ENCODE peak calls at places on chromosomes 2 and 18, in four cellular contexts. One of them, this sample, is unnamed.

GRCh38 chr2:152445791-152446201 is 110.8 kb downstream of the FMNL2 start:
- DNase-seq in HepG2: no peak
- DNase-seq in K562: no peak
- DNase-seq in endothelial cell of umbilical vein: peak
- DNase-seq in this sample: peak

GRCh38 chr2:107285621-107286303 is 399.8 kb upstream of the ST6GAL2 start:
- DNase-seq in HepG2: no peak
- DNase-seq in K562: no peak
- DNase-seq in endothelial cell of umbilical vein: no peak
- DNase-seq in this sample: no peak

GRCh38 chr2:83650897-83651296 is 808.2 kb downstream of the SUCLG1 start:
- DNase-seq in HepG2: no peak
- DNase-seq in K562: no peak
- DNase-seq in endothelial cell of umbilical vein: no peak
- DNase-seq in this sample: no peak

GRCh38 chr18:69000366-69000765 is 202.5 kb downstream of the CCDC102B start:
- DNase-seq in HepG2: no peak
- DNase-seq in K562: no peak
- DNase-seq in endothelial cell of umbilical vein: no peak
- DNase-seq in this sample: no peak

GRCh38 chr18:23353459-23353858 is 99.6 kb upstream of the RIOK3 start:
- DNase-seq in HepG2: no peak
- DNase-seq in K562: no peak
- DNase-seq in endothelial cell of umbilical vein: no peak
- DNase-seq in this sample: no peak

GRCh38 chr2:52976132-52976949 is 791.3 kb upstream of the CHAC2 start:
- DNase-seq in HepG2: no peak
- DNase-seq in K562: no peak
- DNase-seq in endothelial cell of umbilical vein: peak
- DNase-seq in this sample: peak

GRCh38 chr2:17918789-17919188 is 40.3 kb downstream of the KCNS3 start:
- DNase-seq in HepG2: no peak
- DNase-seq in K562: no peak
- DNase-seq in endothelial cell of umbilical vein: no peak
- DNase-seq in this sample: no peak

GRCh38 chr2:184923751-184924150 is 325.4 kb downstream of the ZNF804A start:
- DNase-seq in HepG2: no peak
- DNase-seq in K562: no peak
- DNase-seq in endothelial cell of umbilical vein: no peak
- DNase-seq in this sample: no peak

GRCh38 chr18:31553800-31554199 is 37.9 kb upstream of the TTR start:
- DNase-seq in HepG2: no peak
- DNase-seq in K562: peak
- DNase-seq in endothelial cell of umbilical vein: no peak
- DNase-seq in this sample: no peak

GRCh38 chr18:65876310-65876709 is 125.5 kb downstream of the CDH7 start:
- DNase-seq in HepG2: no peak
- DNase-seq in K562: no peak
- DNase-seq in endothelial cell of umbilical vein: no peak
- DNase-seq in this sample: no peak

GRCh38 chr2:187547353-187547979 is 6.8 kb downstream of the TFPI start:
- DNase-seq in HepG2: no peak
- DNase-seq in K562: peak
- DNase-seq in endothelial cell of umbilical vein: peak
- DNase-seq in this sample: peak

GRCh38 chr18:8890957-8891464 is 185.7 kb downstream of the MTCL1 start:
- DNase-seq in HepG2: peak
- DNase-seq in K562: peak
- DNase-seq in endothelial cell of umbilical vein: peak
- DNase-seq in this sample: peak
- TF ChIP-seq JUN in HepG2: no peak
- TF ChIP-seq JUN in K562: no peak
- TF ChIP-seq JUN in endothelial cell of umbilical vein: peak
- TF ChIP-seq JUN in this sample: peak

DNA sequence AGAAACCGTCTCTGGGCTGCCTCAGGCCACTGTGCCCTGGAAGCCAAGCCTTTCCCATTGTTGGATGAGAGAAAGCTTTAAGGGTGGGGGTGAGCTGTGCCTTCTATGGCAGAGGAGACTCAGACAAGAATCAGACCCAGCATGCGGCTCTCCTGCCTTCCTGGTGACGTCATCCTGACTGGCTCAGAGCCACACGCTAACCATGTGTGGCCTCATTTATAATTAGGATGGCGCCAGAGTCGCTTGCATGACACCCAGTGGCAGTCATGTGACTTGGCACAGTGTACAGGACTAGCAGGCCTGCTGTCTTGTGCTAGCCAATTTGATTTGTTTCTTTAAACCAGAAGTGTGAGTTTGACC is 99.2 kb downstream of the SH3BP4 start:
- DNase-seq in HepG2: peak
- DNase-seq in K562: peak
- DNase-seq in endothelial cell of umbilical vein: peak
- DNase-seq in this sample: peak
- TF ChIP-seq MYC in HepG2: no peak
- TF ChIP-seq MYC in K562: no peak
- TF ChIP-seq MYC in endothelial cell of umbilical vein: peak
- TF ChIP-seq MYC in this sample: no peak

DNA sequence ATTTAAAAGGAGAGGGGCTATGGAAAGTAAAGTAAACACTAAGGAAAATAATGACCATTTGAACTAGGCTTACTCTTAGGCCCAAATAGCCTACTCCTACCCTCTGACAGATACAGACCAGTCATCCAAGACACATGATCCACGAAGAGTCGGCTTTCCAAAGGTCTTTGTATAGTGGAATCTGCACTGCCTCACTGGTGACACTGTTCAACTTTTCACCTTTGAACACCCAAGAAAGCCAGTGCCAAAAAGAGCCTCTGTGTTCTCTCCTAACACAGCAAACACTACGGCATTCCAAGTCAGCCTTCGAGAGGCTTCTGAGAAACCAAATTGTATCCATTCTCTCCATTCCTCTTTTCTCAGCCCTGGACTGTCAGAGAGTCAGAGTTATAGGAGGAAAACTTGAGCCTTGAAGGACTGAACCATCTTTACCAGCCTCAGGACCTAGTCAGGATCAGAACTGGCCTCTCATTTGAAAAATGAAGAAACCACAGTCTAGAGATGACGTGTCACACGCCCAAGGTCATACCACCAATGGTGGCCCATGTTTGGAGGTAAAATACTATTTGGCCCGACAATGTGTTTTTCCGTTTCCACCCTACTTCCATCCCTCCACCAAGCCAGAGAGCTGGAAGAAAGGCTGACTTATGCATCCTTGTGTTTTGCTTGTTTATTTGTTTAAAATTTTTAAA is 267.4 kb upstream of the ACVR2A start:
- DNase-seq in HepG2: no peak
- DNase-seq in K562: no peak
- DNase-seq in endothelial cell of umbilical vein: no peak
- DNase-seq in this sample: no peak
- H3K4me3 ChIP-seq in HepG2: no peak
- H3K4me3 ChIP-seq in K562: no peak
- H3K4me3 ChIP-seq in endothelial cell of umbilical vein: no peak
- H3K4me3 ChIP-seq in this sample: no peak

GRCh38 chr2:61677306-61677705 is 139.2 kb upstream of the XPO1 start:
- DNase-seq in HepG2: no peak
- DNase-seq in K562: no peak
- DNase-seq in endothelial cell of umbilical vein: no peak
- DNase-seq in this sample: no peak

GRCh38 chr2:61670591-61671503 is 132.7 kb upstream of the XPO1 start:
- DNase-seq in HepG2: no peak
- DNase-seq in K562: no peak
- DNase-seq in endothelial cell of umbilical vein: peak
- DNase-seq in this sample: peak

GRCh38 chr2:61675204-61675603 is 137.0 kb upstream of the XPO1 start:
- DNase-seq in HepG2: no peak
- DNase-seq in K562: no peak
- DNase-seq in endothelial cell of umbilical vein: no peak
- DNase-seq in this sample: no peak

DNA sequence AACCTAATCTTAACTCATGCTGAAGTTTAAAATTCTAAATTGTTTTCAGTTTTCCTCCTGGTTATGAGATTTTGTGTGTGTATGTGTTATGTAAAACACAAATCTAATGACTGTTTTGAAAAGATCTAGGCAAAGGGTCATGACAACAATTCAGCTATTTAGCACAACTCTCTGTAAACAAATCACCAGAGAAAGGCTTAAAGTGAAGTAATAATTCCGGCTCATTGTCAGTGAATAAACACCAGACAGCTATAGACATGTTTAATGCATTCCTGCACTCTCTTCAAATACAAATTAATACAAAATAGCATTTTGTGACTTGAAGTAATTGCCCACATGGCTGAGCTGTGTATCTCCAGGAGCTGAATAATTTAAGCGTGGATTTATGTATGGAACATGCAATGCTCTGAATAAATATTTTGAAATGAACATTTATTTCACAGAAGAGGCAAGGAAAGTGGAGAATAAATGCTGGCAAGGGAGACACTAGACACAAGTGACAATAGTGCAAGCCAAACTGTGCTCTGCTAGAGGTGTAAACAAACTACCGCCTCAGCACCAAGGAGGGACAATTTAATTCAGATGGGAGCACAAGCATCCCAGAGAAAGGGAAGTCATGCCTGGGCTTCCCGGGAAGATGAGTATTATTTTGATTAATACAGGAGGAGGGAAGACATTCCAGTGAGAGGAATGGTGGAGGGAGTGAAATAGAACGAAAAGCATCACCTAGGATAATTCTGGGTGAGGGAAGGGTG is 133.6 kb upstream of the XPO1 start:
- DNase-seq in HepG2: peak
- DNase-seq in K562: no peak
- DNase-seq in endothelial cell of umbilical vein: no peak
- DNase-seq in this sample: no peak
- TF ChIP-seq JUN in HepG2: no peak
- TF ChIP-seq JUN in K562: no peak
- TF ChIP-seq JUN in endothelial cell of umbilical vein: no peak
- TF ChIP-seq JUN in this sample: no peak

DNA sequence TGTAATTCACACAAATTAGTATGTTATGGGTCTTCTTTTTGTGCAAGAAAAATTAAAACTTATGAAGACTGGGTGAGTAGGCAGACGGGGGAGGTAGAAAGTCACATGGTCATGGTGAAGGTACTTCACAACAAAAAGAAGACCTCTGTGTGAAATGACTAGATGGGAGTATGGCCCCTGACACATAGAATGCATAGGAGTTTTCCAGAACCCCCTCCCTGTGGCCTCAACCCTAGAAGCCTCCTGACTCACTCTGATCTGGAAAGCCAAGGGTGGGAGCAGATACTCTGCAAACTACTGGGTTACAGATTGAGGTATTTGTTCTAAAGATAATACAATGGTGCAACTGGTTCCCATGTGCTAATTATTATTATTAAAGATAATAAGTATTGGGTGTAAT is 23.2 kb downstream of the SATB2 start:
- DNase-seq in HepG2: no peak
- DNase-seq in K562: peak
- DNase-seq in endothelial cell of umbilical vein: no peak
- DNase-seq in this sample: no peak
- TF ChIP-seq MYC in HepG2: no peak
- TF ChIP-seq MYC in K562: no peak
- TF ChIP-seq MYC in endothelial cell of umbilical vein: no peak
- TF ChIP-seq MYC in this sample: no peak

GRCh38 chr2:64608867-64609228 is 44.9 kb downstream of the SERTAD2 start:
- DNase-seq in HepG2: no peak
- DNase-seq in K562: no peak
- DNase-seq in endothelial cell of umbilical vein: peak
- DNase-seq in this sample: no peak
- H3K4me3 ChIP-seq in HepG2: peak
- H3K4me3 ChIP-seq in K562: peak
- H3K4me3 ChIP-seq in endothelial cell of umbilical vein: no peak
- H3K4me3 ChIP-seq in this sample: peak

DNA sequence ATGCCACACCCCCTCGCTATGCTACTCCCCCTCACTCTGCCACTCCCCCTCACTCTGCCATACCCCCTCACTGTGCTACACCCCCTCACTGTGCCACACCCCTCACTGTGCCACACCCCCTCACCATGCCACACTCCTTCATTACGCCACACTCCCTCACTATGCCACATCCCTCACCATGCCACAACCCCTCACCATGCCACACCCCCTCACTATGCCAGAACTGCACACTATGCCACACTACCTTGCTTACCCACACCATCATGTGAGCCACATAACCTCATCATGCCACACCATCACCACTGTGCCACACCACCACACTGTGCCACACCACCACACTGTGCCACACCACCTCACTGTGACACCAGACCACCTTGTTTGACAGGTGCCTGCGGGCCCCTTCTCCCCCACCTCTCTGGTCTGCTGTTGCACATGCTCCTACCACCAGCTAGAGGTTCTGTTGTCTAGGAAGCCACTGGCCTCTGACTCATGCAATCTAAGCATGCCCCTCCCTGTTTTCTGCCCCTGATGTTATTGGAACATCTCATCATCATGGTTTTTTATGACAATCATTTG is 22.0 kb downstream of the MARCHF4 start:
- DNase-seq in HepG2: no peak
- DNase-seq in K562: no peak
- DNase-seq in endothelial cell of umbilical vein: peak
- DNase-seq in this sample: no peak
- TF ChIP-seq JUN in HepG2: no peak
- TF ChIP-seq JUN in K562: no peak
- TF ChIP-seq JUN in endothelial cell of umbilical vein: no peak
- TF ChIP-seq JUN in this sample: no peak

GRCh38 chr18:50038448-50038847 is 156.5 kb downstream of the MYO5B start:
- DNase-seq in HepG2: no peak
- DNase-seq in K562: no peak
- DNase-seq in endothelial cell of umbilical vein: peak
- DNase-seq in this sample: no peak

GRCh38 chr18:50039736-50040135 is 155.2 kb downstream of the MYO5B start:
- DNase-seq in HepG2: no peak
- DNase-seq in K562: no peak
- DNase-seq in endothelial cell of umbilical vein: no peak
- DNase-seq in this sample: no peak

GRCh38 chr18:50044402-50044801 is 150.5 kb downstream of the MYO5B start:
- DNase-seq in HepG2: no peak
- DNase-seq in K562: peak
- DNase-seq in endothelial cell of umbilical vein: no peak
- DNase-seq in this sample: no peak

GRCh38 chr18:50045126-50045525 is 149.8 kb downstream of the MYO5B start:
- DNase-seq in HepG2: no peak
- DNase-seq in K562: no peak
- DNase-seq in endothelial cell of umbilical vein: no peak
- DNase-seq in this sample: no peak

DNA sequence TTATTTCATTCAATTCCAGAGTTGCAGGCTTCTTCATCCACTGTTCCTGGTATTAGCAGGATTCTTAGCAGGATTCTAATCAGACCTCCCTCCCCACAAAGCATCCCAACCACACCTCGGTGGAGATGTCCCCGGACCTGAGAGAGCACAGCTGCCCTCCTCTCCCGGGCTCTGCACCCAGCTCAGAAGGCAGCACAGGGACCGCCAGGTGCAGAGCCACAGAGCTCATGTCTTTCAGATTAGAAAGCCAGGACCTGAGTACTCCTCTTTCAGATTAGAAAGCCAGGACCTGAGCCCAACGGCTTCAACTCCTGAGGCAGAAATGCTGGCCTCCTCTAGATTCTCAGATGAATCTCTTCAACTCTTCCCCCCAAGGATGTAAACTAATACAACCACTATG is 152.3 kb downstream of the MYO5B start:
- DNase-seq in HepG2: no peak
- DNase-seq in K562: no peak
- DNase-seq in endothelial cell of umbilical vein: no peak
- DNase-seq in this sample: no peak
- TF ChIP-seq MYC in HepG2: no peak
- TF ChIP-seq MYC in K562: no peak
- TF ChIP-seq MYC in endothelial cell of umbilical vein: no peak
- TF ChIP-seq MYC in this sample: no peak